ENCODE peak calls at places on chromosome 11, in nine cellular contexts. W is mesenchymal stem cell, M is foreskin keratinocyte, Z is thyroid gland, J is ovary, E is endothelial cell of umbilical vein, L is brain microvascular endothelial cell, N is colonic mucosa, U is stomach. O is an unnamed sample.

GRCh38 chr11:45692808-45693453 is 27.5 kb upstream of the CHST1 start:
- DNase-seq in W (no peak), M (no peak), Z (no peak), J (no peak), E (no peak), L (no peak), N (no peak), U (no peak), O (no peak)

GRCh38 chr11:16773981-16774710 is 35.7 kb downstream of the C11orf58 start:
- DNase-seq in W (no peak), M (no peak), Z (no peak), J (no peak), E (no peak), L (no peak), N (no peak), U (no peak), O (no peak)

GRCh38 chr11:34466802-34467488 is 28.2 kb downstream of the CAT start:
- DNase-seq in W (no peak), M (no peak), Z (no peak), J (no peak), E (no peak), L (no peak), N (no peak), U (no peak), O (no peak)

GRCh38 chr11:12938590-12939247 is 70.4 kb upstream of the RASSF10 start:
- DNase-seq in W (no peak), M (no peak), Z (no peak), J (no peak), E (no peak), L (no peak), N (no peak), U (no peak), O (no peak)

GRCh38 chr11:69535928-69536327 is 54.5 kb downstream of the LINC01488 start:
- DNase-seq in W (no peak), M (no peak), Z (no peak), J (no peak), E (no peak), L (no peak), N (no peak), U (no peak), O (no peak)

GRCh38 chr11:67032830-67033555 is 10.1 kb downstream of the SYT12 start:
- DNase-seq in W (peak), M (no peak), Z (no peak), J (peak), E (peak), L (peak), N (no peak), U (no peak), O (no peak)

GRCh38 chr11:33668468-33668825 is 32.2 kb downstream of the C11orf91 start:
- DNase-seq in W (no peak), M (no peak), Z (no peak), J (no peak), E (no peak), L (no peak), N (no peak), U (no peak), O (peak)

GRCh38 chr11:108498046-108498815 is at the start of gene POGLUT3:
- DNase-seq in W (peak), M (no peak), Z (peak), J (peak), E (peak), L (peak), N (peak), U (peak), O (peak)

GRCh38 chr11:29801561-29801960 is 215.3 kb downstream of the KCNA4 start:
- DNase-seq in W (no peak), M (no peak), Z (no peak), J (no peak), E (no peak), L (no peak), N (no peak), U (no peak), O (no peak)

GRCh38 chr11:93075782-93076181 is 106.3 kb downstream of the MTNR1B start:
- DNase-seq in W (no peak), M (no peak), Z (no peak), J (no peak), E (no peak), L (no peak), N (no peak), U (no peak), O (no peak)

GRCh38 chr11:73268671-73269271 is 3.4 kb upstream of the P2RY6 start:
- DNase-seq in W (no peak), M (no peak), Z (no peak), J (no peak), E (no peak), L (no peak), N (no peak), U (peak), O (no peak)

GRCh38 chr11:21545701-21546100 is 647.2 kb upstream of the ANO5 start:
- DNase-seq in W (no peak), M (no peak), Z (no peak), J (no peak), E (no peak), L (no peak), N (no peak), U (no peak), O (no peak)

GRCh38 chr11:44530413-44531115 is 34.9 kb upstream of the CD82 start:
- DNase-seq in W (peak), M (no peak), Z (no peak), J (no peak), E (no peak), L (no peak), N (no peak), U (no peak), O (no peak)

GRCh38 chr11:96055706-96056387 is 131.9 kb upstream of the MTMR2 start:
- DNase-seq in W (peak), M (no peak), Z (peak), J (no peak), E (no peak), L (peak), N (no peak), U (no peak), O (peak)

GRCh38 chr11:9914064-9914463 is 250.2 kb downstream of the SWAP70 start:
- DNase-seq in W (no peak), M (no peak), Z (no peak), J (no peak), E (no peak), L (no peak), N (no peak), U (no peak), O (no peak)

GRCh38 chr11:34478845-34479663 is 34.5 kb downstream of the ELF5 start:
- DNase-seq in W (no peak), M (no peak), Z (no peak), J (no peak), E (no peak), L (no peak), N (no peak), U (no peak), O (no peak)

GRCh38 chr11:114167355-114168085 is 108.0 kb downstream of the ZBTB16 start:
- DNase-seq in W (no peak), M (no peak), Z (no peak), J (no peak), E (no peak), L (no peak), N (no peak), U (no peak), O (no peak)

GRCh38 chr11:134047586-134047999 is 21.3 kb upstream of the JAM3 start:
- DNase-seq in W (peak), M (no peak), Z (no peak), J (peak), E (no peak), L (peak), N (peak), U (no peak), O (peak)

GRCh38 chr11:16097543-16097942 is 258.8 kb downstream of the SOX6 start:
- DNase-seq in W (no peak), M (peak), Z (no peak), J (no peak), E (no peak), L (no peak), N (peak), U (no peak), O (no peak)

GRCh38 chr11:95674669-95675358 is 114.8 kb downstream of the FAM76B start:
- DNase-seq in W (no peak), M (no peak), Z (no peak), J (no peak), E (no peak), L (no peak), N (no peak), U (no peak), O (no peak)

GRCh38 chr11:92219476-92219875 is 5.1 kb upstream of the FAT3 start:
- DNase-seq in W (no peak), M (no peak), Z (no peak), J (no peak), E (no peak), L (no peak), N (no peak), U (no peak), O (peak)

GRCh38 chr11:12284321-12285050 is 92.9 kb upstream of the PARVA start:
- DNase-seq in W (peak), M (no peak), Z (no peak), J (no peak), E (peak), L (peak), N (peak), U (peak), O (no peak)

GRCh38 chr11:33539659-33540249 is 160.9 kb downstream of the C11orf91 start:
- DNase-seq in W (no peak), M (no peak), Z (no peak), J (no peak), E (no peak), L (no peak), N (no peak), U (no peak), O (no peak)

GRCh38 chr11:67634366-67635230 is 4.9 kb upstream of the NUDT8 start:
- DNase-seq in W (no peak), M (no peak), Z (no peak), J (no peak), E (no peak), L (no peak), N (peak), U (no peak), O (no peak)

GRCh38 chr11:69819541-69820070 is 390 bp upstream of the FGF3 start:
- DNase-seq in W (no peak), M (no peak), Z (no peak), J (no peak), E (no peak), L (no peak), N (no peak), U (no peak), O (no peak)

GRCh38 chr11:94546886-94547285 is 3.2 kb downstream of the FUT4 start:
- DNase-seq in W (no peak), M (no peak), Z (no peak), J (no peak), E (no peak), L (no peak), N (peak), U (no peak), O (peak)

GRCh38 chr11:32420937-32421532 is 14.3 kb downstream of the WT1 start:
- DNase-seq in W (no peak), M (no peak), Z (no peak), J (no peak), E (no peak), L (no peak), N (no peak), U (no peak), O (peak)

GRCh38 chr11:94141511-94142307 is 13.1 kb downstream of the PANX1 start:
- DNase-seq in W (no peak), M (no peak), Z (no peak), J (no peak), E (peak), L (no peak), N (no peak), U (no peak), O (no peak)

GRCh38 chr11:108697872-108698473 is 33.1 kb downstream of the DDX10 start:
- DNase-seq in W (peak), M (peak), Z (peak), J (peak), E (peak), L (peak), N (peak), U (peak), O (peak)

GRCh38 chr11:19985106-19985505 is 175.2 kb downstream of the DBX1 start:
- DNase-seq in W (no peak), M (no peak), Z (no peak), J (no peak), E (no peak), L (no peak), N (no peak), U (no peak), O (no peak)

GRCh38 chr11:73012121-73012863 is 129.8 kb downstream of the FCHSD2 start:
- DNase-seq in W (peak), M (peak), Z (no peak), J (no peak), E (peak), L (peak), N (no peak), U (no peak), O (no peak)

GRCh38 chr11:88779551-88779950 is 286.2 kb downstream of the GRM5 start:
- DNase-seq in W (no peak), M (peak), Z (no peak), J (no peak), E (no peak), L (peak), N (no peak), U (no peak), O (no peak)

GRCh38 chr11:114262681-114263509 is 33.3 kb upstream of the NNMT start:
- DNase-seq in W (peak), M (no peak), Z (peak), J (no peak), E (peak), L (peak), N (no peak), U (no peak), O (peak)

GRCh38 chr11:36713715-36714114 is 115.7 kb upstream of the RAG2 start:
- DNase-seq in W (no peak), M (no peak), Z (no peak), J (no peak), E (no peak), L (no peak), N (no peak), U (no peak), O (no peak)

DNA sequence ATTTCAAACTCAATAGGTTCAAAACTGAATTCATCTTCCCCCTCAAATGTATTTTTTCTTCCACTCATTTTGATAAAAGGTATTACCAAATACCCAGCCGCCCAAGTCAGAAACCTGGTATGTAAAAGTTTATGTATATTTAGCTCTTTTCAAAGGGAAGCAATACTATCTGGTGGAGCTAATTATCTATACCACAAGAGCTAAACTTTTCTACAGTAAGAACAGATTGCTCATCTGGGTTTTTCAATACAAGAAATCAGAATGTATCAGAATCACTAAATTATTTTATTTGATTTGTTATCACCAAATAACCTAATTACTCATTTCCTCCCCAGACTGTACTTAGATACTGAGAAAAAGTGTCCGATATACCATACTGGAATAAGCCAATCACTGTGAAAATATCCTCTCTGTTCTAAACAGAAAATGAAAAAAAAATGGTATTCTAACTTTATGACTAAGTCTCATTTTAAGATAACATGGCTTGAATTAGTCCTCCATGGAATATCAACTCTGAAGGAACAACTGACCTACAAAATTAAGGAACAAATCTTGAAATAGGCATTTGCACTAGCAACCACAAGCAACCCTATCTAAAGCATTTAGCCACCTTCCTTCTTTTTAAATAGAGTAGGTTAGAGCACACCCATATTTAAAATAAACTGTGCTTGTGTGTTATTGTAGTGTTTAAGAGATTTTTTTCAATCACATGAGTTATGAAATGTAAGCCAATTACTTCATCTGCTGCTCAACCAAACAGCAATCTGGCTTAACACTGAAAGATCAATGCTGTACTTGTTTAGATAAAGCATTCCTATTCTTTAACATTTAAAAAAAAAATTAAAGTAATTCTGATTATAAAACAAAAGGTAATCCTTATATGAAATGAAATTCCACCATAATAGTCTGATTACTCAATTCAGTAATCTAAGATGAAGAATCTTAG is 34.9 kb downstream of the RDX start:
- DNase-seq in W (no peak), M (no peak), Z (no peak), J (no peak), E (peak), L (no peak), N (no peak), U (no peak), O (no peak)
- H3K27ac ChIP-seq in W (no peak), M (no peak), Z (no peak), J (no peak), E (no peak), L (peak), N (no peak), U (no peak), O (peak)

DNA sequence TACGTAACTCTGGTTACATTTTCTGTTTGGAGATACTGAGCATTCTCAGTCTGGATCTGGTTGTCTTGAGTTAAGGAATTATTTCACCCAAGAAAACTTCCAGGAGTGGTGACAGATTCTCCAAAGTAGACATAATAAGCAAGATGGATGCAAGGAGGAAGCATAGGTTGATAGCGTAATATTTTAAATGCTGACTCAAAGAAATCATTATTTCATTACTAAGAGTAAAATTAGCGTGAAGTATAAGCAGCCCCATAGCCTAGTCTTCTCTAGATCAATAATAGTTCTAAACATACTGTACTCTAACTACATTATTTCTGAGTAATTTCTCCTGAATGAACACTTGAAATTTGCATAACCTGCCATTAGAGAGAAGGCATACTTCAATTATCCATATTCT is 57.5 kb upstream of the MS4A8 start:
- DNase-seq in W (no peak), M (no peak), Z (no peak), J (no peak), E (no peak), L (no peak), N (no peak), U (no peak), O (no peak)
- H3K27ac ChIP-seq in W (no peak), M (no peak), Z (no peak), J (no peak), E (no peak), L (no peak), N (no peak), U (no peak), O (no peak)

GRCh38 chr11:122691751-122692150 is 36.2 kb downstream of the UBASH3B start:
- DNase-seq in W (peak), M (no peak), Z (no peak), J (no peak), E (no peak), L (no peak), N (no peak), U (no peak), O (no peak)
- H3K27ac ChIP-seq in W (peak), M (no peak), Z (peak), J (no peak), E (peak), L (peak), N (peak), U (peak), O (peak)

DNA sequence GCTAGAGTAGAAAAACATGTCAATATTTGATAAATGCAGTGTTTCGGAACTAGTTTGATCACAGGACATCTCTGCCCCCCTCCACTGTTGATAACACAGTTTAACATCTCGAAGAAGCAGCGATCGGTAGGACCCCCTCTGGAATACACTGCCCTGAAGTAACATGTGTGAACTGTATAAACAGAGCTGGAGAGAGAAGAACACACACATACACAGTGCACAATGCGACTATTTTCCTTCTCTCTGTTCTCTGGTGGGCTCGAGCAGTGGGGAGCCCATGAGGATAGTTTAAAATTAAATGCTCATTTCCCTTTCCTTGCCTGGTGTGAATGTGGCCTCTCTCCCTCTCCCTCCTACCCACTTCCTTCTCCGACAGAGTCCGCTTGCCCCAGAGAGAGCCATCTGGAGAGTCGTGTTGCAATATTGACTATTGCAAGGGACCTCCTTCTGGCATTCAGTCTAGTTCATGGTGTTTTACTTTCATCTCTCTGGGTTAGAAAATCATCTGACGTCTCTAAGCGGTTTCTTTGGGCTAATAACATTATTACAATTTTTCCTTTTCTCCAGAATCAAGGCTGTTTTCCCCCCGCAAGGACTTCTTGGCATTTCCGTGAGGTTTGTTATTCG is 51.6 kb upstream of the BARX2 start:
- DNase-seq in W (peak), M (no peak), Z (no peak), J (no peak), E (no peak), L (no peak), N (peak), U (peak), O (peak)
- H3K27ac ChIP-seq in W (no peak), M (no peak), Z (no peak), J (no peak), E (no peak), L (no peak), N (peak), U (peak), O (peak)

GRCh38 chr11:64879226-64879900 is 942 bp upstream of the EHD1 start:
- DNase-seq in W (peak), M (no peak), Z (no peak), J (no peak), E (peak), L (no peak), N (peak), U (no peak), O (no peak)

GRCh38 chr11:64881476-64881875 is 3.1 kb upstream of the EHD1 start:
- DNase-seq in W (no peak), M (peak), Z (no peak), J (no peak), E (no peak), L (no peak), N (no peak), U (no peak), O (no peak)

GRCh38 chr11:64878494-64879225 is at the start of gene EHD1:
- DNase-seq in W (peak), M (peak), Z (peak), J (peak), E (peak), L (peak), N (peak), U (peak), O (peak)

GRCh38 chr11:64882243-64882642 is 3.8 kb upstream of the EHD1 start:
- DNase-seq in W (no peak), M (no peak), Z (no peak), J (no peak), E (no peak), L (no peak), N (no peak), U (no peak), O (no peak)

DNA sequence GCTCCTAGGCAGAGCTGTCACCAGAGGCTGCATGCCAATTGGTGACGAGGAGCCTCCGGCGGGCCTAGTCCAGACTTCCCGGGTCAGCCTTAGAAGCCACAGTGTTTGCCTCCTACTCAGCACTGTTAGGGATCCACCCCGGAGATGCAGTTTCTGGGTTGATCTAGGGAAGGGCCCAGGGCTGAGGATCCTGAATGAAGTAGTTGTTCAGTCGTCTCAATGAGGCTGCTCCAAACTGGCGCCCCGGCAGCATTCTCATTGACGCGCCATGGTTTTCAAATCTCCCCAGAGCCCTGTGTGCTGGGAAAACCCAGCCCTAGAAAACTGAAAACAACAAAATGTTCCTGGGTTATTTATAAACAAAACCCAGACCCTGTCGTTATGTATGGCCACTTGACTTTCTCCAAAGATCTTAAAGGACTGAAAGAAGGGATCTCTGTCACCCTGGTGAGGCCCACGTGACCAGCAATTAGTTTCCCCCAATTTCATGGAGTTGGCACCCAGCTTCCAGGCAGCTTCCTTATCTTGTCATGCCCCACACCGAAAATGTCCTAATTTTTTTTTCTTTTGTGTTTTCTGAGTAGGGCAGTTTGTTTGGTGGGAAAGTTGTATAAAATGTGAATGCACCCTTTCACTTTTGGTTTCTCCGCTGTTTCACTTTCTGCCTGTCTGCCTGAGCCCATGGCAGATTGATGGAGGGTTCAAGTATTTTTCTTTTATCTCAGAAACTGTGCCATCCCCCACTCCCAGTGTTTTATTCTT is 2.0 kb upstream of the EHD1 start:
- DNase-seq in W (peak), M (no peak), Z (no peak), J (no peak), E (no peak), L (no peak), N (no peak), U (no peak), O (no peak)
- H3K27ac ChIP-seq in W (no peak), M (no peak), Z (no peak), J (no peak), E (no peak), L (no peak), N (peak), U (peak), O (no peak)

O was measured in A673.